ENCODE peak calls at places on chromosomes 13 and 19, in four cellular contexts. M is stimulated activated CD8-positive, alpha-beta memory T cell treated with anti-CD3 and anti-CD28 coated beads, Interleukin-7, amount 100 ng/mL, for 1 hour; Q is upper lobe of left lung; B is hypothalamus. C is an unnamed sample.

GRCh38 chr19:22545751-22546150 is 88.4 kb upstream of the ZNF492 start:
- DNase-seq in M (no peak), Q (no peak), B (peak; percentile 57), C (no peak)

GRCh38 chr19:15466851-15467733 is 2.7 kb upstream of the RASAL3 start:
- DNase-seq in M (no peak), Q (no peak), B (no peak), C (no peak)

GRCh38 chr13:113119166-113119821 is 3.3 kb upstream of the F10 start:
- DNase-seq in M (no peak), Q (no peak), B (no peak), C (no peak)

GRCh38 chr13:66992683-66993082 is 237.5 kb downstream of the PCDH9 start:
- DNase-seq in M (no peak), Q (no peak), B (no peak), C (no peak)

GRCh38 chr19:13382633-13382938 is 123.7 kb downstream of the CACNA1A start:
- DNase-seq in M (no peak), Q (no peak), B (no peak), C (no peak)

GRCh38 chr13:22103046-22103445 is 432.2 kb downstream of the FGF9 start:
- DNase-seq in M (no peak), Q (no peak), B (no peak), C (no peak)

GRCh38 chr13:80603351-80603750 is 262.4 kb upstream of the SPRY2 start:
- DNase-seq in M (no peak), Q (no peak), B (no peak), C (no peak)

GRCh38 chr13:90792335-90792734 is 555.2 kb upstream of the MIR17HG start:
- DNase-seq in M (no peak), Q (no peak), B (no peak), C (no peak)

GRCh38 chr13:113458218-113459065 is 5.2 kb upstream of the ADPRHL1 start:
- DNase-seq in M (no peak), Q (no peak), B (no peak), C (no peak)

GRCh38 chr19:3868770-3869456 is at the start of gene ZFR2:
- DNase-seq in M (no peak), Q (peak; percentile 82), B (peak; percentile 33), C (no peak)

GRCh38 chr13:111043575-111043982 is 71.5 kb upstream of the ARHGEF7 start:
- DNase-seq in M (no peak), Q (no peak), B (no peak), C (no peak)

GRCh38 chr13:113628291-113629270 is 29.4 kb downstream of the ATP4B start:
- DNase-seq in M (no peak), Q (peak; percentile 68), B (no peak), C (no peak)

GRCh38 chr13:94454906-94455305 is 24.6 kb downstream of the DCT start:
- DNase-seq in M (no peak), Q (no peak), B (no peak), C (no peak)

GRCh38 chr13:80630685-80631121 is 289.8 kb upstream of the SPRY2 start:
- DNase-seq in M (no peak), Q (no peak), B (no peak), C (no peak)

GRCh38 chr13:112713517-112714253 is 23.8 kb downstream of the ATP11A start:
- DNase-seq in M (no peak), Q (no peak), B (no peak), C (no peak)

GRCh38 chr19:5107432-5108122 is 138.7 kb downstream of the KDM4B start:
- DNase-seq in M (no peak), Q (peak; percentile 78), B (peak; percentile 21), C (no peak)

C was measured in NCI-H187.